ENCODE peak calls at places on chromosomes 3 and 15, in six cellular contexts. L is stomach, E is HCT116, G is upper lobe of left lung, C is H1, N is sigmoid colon. J is an unnamed sample.

GRCh38 chr3:13399603-13400002 is 20.5 kb downstream of the NUP210 start:
- DNase-seq in C (no peak), G (no peak), E (no peak), L (no peak), N (no peak), J (no peak)

GRCh38 chr3:178537123-178537754 is 1.0 kb downstream of the KCNMB2 start:
- DNase-seq in L (no peak), E (no peak), N (no peak), G (no peak), C (no peak), J (no peak)

GRCh38 chr3:38368238-38368637 is 21.7 kb downstream of the XYLB start:
- DNase-seq in C (no peak), L (no peak), G (no peak), E (no peak), N (no peak), J (no peak)

GRCh38 chr3:177982034-177982433 is 554.2 kb upstream of the KCNMB2 start:
- DNase-seq in C (no peak), G (no peak), N (no peak), L (no peak), E (no peak), J (no peak)

GRCh38 chr3:11591401-11592266 is 52.1 kb downstream of the VGLL4 start:
- DNase-seq in E (peak), G (peak), L (peak), C (no peak), N (peak), J (peak)

GRCh38 chr3:66496731-66497130 is 4.1 kb downstream of the LRIG1 start:
- DNase-seq in L (no peak), E (no peak), C (no peak), G (no peak), N (no peak), J (no peak)

GRCh38 chr15:59691194-59691805 is 2.2 kb upstream of the BNIP2 start:
- DNase-seq in N (no peak), L (peak), C (no peak), E (peak), G (peak), J (no peak)

GRCh38 chr3:188503647-188504046 is 349.7 kb downstream of the LPP start:
- DNase-seq in G (no peak), C (no peak), N (no peak), L (no peak), E (no peak), J (no peak)

GRCh38 chr3:28286595-28286994 is 45.2 kb downstream of the CMC1 start:
- DNase-seq in L (no peak), E (peak), C (no peak), G (no peak), N (no peak), J (no peak)

GRCh38 chr3:185715091-185715490 is 109.8 kb downstream of the IGF2BP2 start:
- DNase-seq in G (no peak), E (no peak), C (no peak), L (no peak), N (no peak), J (no peak)

GRCh38 chr3:147775411-147775810 is 366.2 kb downstream of the ZIC1 start:
- DNase-seq in E (no peak), G (no peak), L (no peak), N (no peak), C (no peak), J (no peak)

GRCh38 chr15:67149859-67150824 is 84.7 kb downstream of the SMAD3 start:
- DNase-seq in N (peak), E (peak), L (peak), G (peak), C (no peak), J (no peak)

GRCh38 chr3:152609891-152610290 is 225.0 kb upstream of the P2RY1 start:
- DNase-seq in G (no peak), N (no peak), C (no peak), L (no peak), E (no peak), J (no peak)

GRCh38 chr15:45393851-45394250 is 15.5 kb upstream of the GATM start:
- DNase-seq in N (no peak), G (no peak), L (no peak), E (no peak), C (no peak), J (no peak)

GRCh38 chr3:184596886-184597575 is 35.4 kb downstream of the EPHB3 start:
- DNase-seq in C (no peak), L (no peak), G (no peak), N (no peak), E (no peak), J (no peak)
- H3K27ac ChIP-seq in C (no peak), L (peak), G (no peak), N (no peak), E (no peak), J (peak)

GRCh38 chr3:94862703-94863102 is 799.8 kb downstream of the NSUN3 start:
- DNase-seq in C (no peak), N (no peak), L (no peak), E (no peak), G (no peak), J (no peak)
- TF ChIP-seq CTCF in C (no peak), N (no peak), L (peak), E (no peak), G (peak), J (no peak)

GRCh38 chr15:90637693-90638092 is 79.5 kb upstream of the BLM start:
- DNase-seq in C (no peak), N (no peak), L (no peak), E (no peak), G (no peak), J (no peak)
- TF ChIP-seq POLR2AphosphoS5 in C (no peak), N (no peak), L (no peak), E (no peak), G (no peak), J (no peak)

GRCh38 chr3:138947303-138948121 is 495 bp downstream of the FOXL2NB start:
- DNase-seq in N (no peak), L (no peak), E (no peak), C (peak), G (no peak), J (no peak)
- H3K27ac ChIP-seq in N (no peak), L (no peak), E (no peak), C (no peak), G (no peak), J (no peak)

DNA sequence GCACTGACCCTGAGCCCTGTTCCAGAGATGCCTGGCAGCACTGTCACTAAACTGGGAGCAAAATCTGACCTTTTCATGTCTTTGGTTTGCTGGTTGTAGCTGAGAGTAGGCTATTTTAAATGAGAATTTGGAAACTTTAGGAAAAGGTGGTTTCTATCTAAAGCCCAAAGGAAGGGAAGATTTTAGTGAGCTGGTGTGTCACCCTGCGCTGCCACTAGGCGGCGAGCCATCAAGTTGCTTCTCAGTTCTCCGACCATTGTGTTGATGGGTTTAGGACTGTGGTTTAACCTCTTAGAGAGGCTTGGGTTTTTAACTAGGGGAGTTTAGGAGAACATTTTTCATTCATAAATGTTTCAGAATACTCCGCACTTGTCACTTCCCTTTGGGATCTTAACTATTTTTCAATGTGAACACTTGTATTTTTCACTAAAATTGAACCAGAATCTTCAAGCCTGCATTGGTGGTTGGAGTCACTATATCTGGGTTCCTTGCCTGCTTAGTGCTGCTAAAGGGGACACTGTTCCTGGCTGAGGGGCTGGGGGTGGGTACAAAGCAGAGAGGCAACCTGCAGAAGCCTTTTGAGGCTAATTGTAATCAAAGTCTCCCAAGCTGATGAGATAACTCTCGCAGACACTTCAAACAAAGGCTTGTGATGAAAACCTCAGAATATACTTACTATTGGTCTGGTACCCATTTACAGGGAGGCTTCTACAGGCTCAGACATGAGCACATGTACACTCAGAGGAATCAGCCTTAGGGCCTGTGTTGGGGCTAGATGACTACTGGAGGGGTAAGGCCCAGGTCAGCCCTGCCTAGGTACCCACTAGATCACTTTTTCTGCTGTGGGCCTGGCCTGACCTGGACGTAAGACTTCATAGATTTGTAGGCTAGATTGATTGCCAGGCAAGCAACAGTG is 16.8 kb downstream of the EXOSC7 start:
- DNase-seq in C (peak), N (peak), G (no peak), L (no peak), E (no peak), J (no peak)
- TF ChIP-seq CTCF in C (peak), N (peak), G (peak), L (peak), E (peak), J (peak)

GRCh38 chr3:33334364-33334763 is 57.1 kb downstream of the FBXL2 start:
- DNase-seq in C (no peak), L (no peak), E (no peak), N (no peak), G (no peak), J (no peak)

GRCh38 chr3:33331414-33331813 is 54.2 kb downstream of the FBXL2 start:
- DNase-seq in E (no peak), L (no peak), C (no peak), N (no peak), G (no peak), J (no peak)
- TF ChIP-seq POLR2AphosphoS5 in E (no peak), L (no peak), C (no peak), N (no peak), G (no peak), J (no peak)